ENCODE peak calls at places on chromosomes 12 and 14, in six cellular contexts. B is HFF-Myc; I is pancreas; U is dorsolateral prefrontal cortex; J is CD8-positive, alpha-beta T cell; L is fibroblast of the aortic adventitia. G is an unnamed sample.

GRCh38 chr14:68637106-68638021 is 155.5 kb downstream of the ZFP36L1 start:
- DNase-seq in B (no peak), I (no peak), U (no peak), J (no peak), L (peak; percentile 61), G (peak; percentile 33)

GRCh38 chr14:31699809-31700208 is 138.6 kb downstream of the NUBPL start:
- DNase-seq in B (no peak), I (no peak), U (no peak), J (no peak), L (no peak), G (no peak)

GRCh38 chr12:121448771-121449315 is 48.9 kb downstream of the RNF34 start:
- DNase-seq in B (no peak), I (no peak), U (no peak), J (no peak), L (no peak), G (no peak)

GRCh38 chr12:3231399-3231876 is 154.3 kb downstream of the TSPAN9 start:
- DNase-seq in B (no peak), I (peak; percentile 33), U (no peak), J (no peak), L (no peak), G (no peak)

GRCh38 chr12:132324841-132325732 is 4.3 kb downstream of the GALNT9 start:
- DNase-seq in B (no peak), I (peak; percentile 36), U (peak; percentile 32), J (no peak), L (no peak), G (no peak)

GRCh38 chr12:27571463-27571862 is 47.5 kb downstream of the PPFIBP1 start:
- DNase-seq in B (no peak), I (no peak), U (no peak), J (no peak), L (peak; percentile 75), G (peak; percentile 96)

GRCh38 chr14:46661728-46662127 is 10.1 kb upstream of the RPL10L start:
- DNase-seq in B (no peak), I (no peak), U (no peak), J (no peak), L (no peak), G (no peak)

GRCh38 chr12:109385339-109386078 is 37.8 kb downstream of the MYO1H start:
- DNase-seq in B (peak; percentile 9), I (no peak), U (peak; percentile 46), J (no peak), L (peak; percentile 79), G (peak; percentile 62)

GRCh38 chr12:83128529-83128928 is 441.8 kb downstream of the TMTC2 start:
- DNase-seq in B (no peak), I (no peak), U (no peak), J (no peak), L (peak; percentile 64), G (no peak)

GRCh38 chr12:104708891-104709290 is 249.2 kb downstream of the SLC41A2 start:
- DNase-seq in B (no peak), I (no peak), U (no peak), J (no peak), L (no peak), G (no peak)

GRCh38 chr12:57471661-57472060 is 8.0 kb downstream of the ARHGAP9 start:
- DNase-seq in B (no peak), I (no peak), U (no peak), J (no peak), L (no peak), G (no peak)

GRCh38 chr12:91098942-91099341 is 12.4 kb downstream of the LUM start:
- DNase-seq in B (peak; percentile 80), I (no peak), U (no peak), J (no peak), L (peak; percentile 93), G (peak; percentile 95)

GRCh38 chr12:28882444-28882843 is 266.6 kb upstream of the FAR2 start:
- DNase-seq in B (no peak), I (no peak), U (no peak), J (no peak), L (peak; percentile 78), G (peak; percentile 20)

GRCh38 chr12:113040722-113041168 is 15.8 kb upstream of the DTX1 start:
- DNase-seq in B (peak; percentile 70), I (no peak), U (no peak), J (no peak), L (peak; percentile 90), G (peak; percentile 66)

GRCh38 chr12:99911076-99911475 is 73.7 kb downstream of the ANKS1B start:
- DNase-seq in B (peak; percentile 27), I (no peak), U (no peak), J (no peak), L (peak; percentile 95), G (peak; percentile 83)

GRCh38 chr14:90487031-90487430 is 90.2 kb downstream of the CALM1 start:
- DNase-seq in B (no peak), I (peak; percentile 40), U (peak; percentile 80), J (no peak), L (peak; percentile 12), G (no peak)

GRCh38 chr12:68794653-68795253 is 13.2 kb upstream of the MDM2 start:
- DNase-seq in B (no peak), I (no peak), U (no peak), J (no peak), L (no peak), G (peak; percentile 63)

DNA sequence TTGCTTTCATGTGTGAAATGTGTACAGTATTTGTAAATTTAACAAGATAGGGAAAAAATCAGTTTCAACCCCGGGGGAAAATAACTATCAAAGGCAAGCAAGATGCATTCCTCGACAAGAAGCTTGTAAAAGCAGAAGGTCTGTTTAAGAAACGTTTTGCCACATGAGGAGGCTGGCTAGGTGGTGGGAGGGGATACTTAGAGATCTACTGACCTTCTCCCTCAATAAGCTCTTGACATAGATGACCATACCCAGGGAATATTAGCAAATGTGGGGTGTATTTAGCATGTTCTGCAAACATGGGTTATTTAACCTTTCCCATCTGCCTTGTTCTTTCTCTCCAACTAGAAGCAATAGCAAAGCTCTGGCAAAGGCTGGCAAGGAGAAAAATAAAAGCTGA is 4.9 kb downstream of the PTCSC3 start:
- DNase-seq in B (no peak), I (no peak), U (no peak), J (no peak), L (no peak), G (no peak)
- H3K4me3 ChIP-seq in B (no peak overlapping the region), I (no peak overlapping the region), U (no peak overlapping the region), J (no peak overlapping the region), L (no peak overlapping the region), G (no peak overlapping the region)

DNA sequence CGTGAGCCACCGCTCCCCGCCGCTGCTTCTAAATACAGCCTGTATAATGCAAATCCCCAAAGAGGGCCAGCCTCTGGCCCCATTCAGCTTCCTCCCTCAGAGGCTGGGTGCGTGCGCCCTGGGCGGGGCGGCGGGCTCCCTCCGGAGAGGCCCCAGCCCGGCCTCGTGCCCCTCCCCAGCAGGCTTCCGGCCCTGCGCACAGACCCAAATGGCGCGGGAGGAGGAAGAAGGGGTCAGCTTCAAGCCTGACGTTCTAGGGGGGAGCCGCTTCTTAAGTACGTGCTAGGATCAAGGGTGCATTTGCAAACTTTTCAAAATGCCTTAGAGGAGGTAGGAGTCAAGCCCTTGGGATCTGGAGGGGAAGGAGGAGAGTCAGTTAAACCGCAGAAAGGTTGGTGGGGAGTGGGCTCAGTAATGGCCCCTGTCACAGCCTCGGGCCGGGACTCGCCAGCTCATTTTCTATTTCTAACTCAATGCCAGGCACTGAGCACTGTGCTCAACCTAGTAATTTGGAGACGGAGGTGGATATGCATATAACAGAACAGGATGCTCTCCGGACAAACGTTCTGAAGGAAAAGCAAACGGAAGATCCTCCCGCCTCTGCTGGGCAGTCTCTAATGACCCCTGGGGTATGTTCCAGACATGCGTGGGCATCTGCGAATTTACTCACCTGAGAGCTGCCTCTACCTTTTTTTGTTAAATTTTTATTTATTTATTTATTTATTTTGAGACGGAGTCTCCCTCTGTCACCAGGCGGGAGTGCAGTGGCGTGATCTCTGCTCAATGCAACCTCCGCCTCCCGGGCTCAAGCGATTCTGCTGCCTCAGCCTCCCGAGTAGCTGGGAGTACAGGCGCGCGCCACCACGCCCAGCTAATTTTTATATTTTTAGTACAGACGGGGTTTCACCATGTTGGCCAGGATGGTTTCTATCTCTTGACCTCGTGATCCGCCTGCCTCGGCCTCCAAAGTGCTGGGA is 32.3 kb downstream of the NINJ2 start:
- DNase-seq in B (no peak), I (no peak), U (no peak), J (peak; percentile 62), L (no peak), G (no peak)
- H3K4me3 ChIP-seq in B (no peak overlapping the region), I (no peak overlapping the region), U (peak overlapping the region; percentile 24), J (peak overlapping the region; percentile 54), L (no peak overlapping the region), G (no peak overlapping the region)

GRCh38 chr14:100168515-100168914 is 9.1 kb upstream of the DEGS2 start:
- DNase-seq in B (no peak), I (no peak), U (no peak), J (no peak), L (no peak), G (no peak)
- H3K4me3 ChIP-seq in B (no peak overlapping the region), I (no peak overlapping the region), U (no peak overlapping the region), J (no peak overlapping the region), L (no peak overlapping the region), G (no peak overlapping the region)

GRCh38 chr14:35534130-35534883 is at the start of gene INSM2:
- DNase-seq in B (no peak), I (peak; percentile 79), U (no peak), J (no peak), L (peak; percentile 1), G (no peak)

GRCh38 chr14:35533357-35534129 is 421 bp upstream of the INSM2 start:
- DNase-seq in B (no peak), I (peak; percentile 89), U (peak; percentile 85), J (peak; percentile 31), L (peak; percentile 11), G (peak; percentile 45)

GRCh38 chr14:35534884-35535793 is 1.2 kb downstream of the INSM2 start:
- DNase-seq in B (peak; percentile 15), I (peak; percentile 89), U (peak; percentile 48), J (peak; percentile 22), L (peak; percentile 60), G (peak; percentile 63)

GRCh38 chr14:35531960-35532747 is 1.8 kb upstream of the INSM2 start:
- DNase-seq in B (no peak), I (no peak), U (no peak), J (no peak), L (no peak), G (no peak)

DNA sequence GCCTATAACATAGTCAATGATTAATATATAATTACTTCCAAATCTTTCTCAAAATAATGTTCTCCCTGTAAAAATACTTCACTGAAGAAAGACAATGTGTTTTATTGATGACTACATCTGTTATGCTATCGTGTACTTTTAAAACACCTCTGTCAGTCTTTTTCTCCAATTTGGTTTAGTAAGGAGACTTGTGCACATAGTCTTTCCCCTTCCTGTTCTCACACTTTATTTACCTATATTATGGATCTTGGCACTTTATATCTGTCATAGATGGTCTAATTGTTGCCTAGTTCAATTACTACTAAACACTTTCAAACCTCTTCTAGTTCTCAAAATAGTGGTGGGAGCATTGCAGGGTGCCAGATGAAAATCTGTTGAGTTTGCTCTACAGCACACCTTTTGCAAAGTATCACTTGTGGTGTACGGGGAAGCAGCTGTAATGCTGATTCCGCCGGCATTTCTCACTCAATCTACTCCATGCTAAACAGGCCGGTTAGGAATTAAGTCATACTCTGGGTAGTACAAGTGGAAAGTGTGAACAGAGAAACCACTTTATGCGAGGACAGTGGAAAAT is 1.1 kb upstream of the INSM2 start:
- DNase-seq in B (no peak), I (no peak), U (no peak), J (no peak), L (no peak), G (no peak)
- H3K4me3 ChIP-seq in B (peak overlapping the region; percentile 49), I (peak overlapping the region; percentile 45), U (peak overlapping the region; percentile 57), J (peak overlapping the region; percentile 54), L (peak overlapping the region; percentile 68), G (peak overlapping the region; percentile 47)

GRCh38 chr14:58794993-58795762 is 157.4 kb downstream of the DACT1 start:
- DNase-seq in B (no peak), I (no peak), U (no peak), J (no peak), L (no peak), G (no peak)
- H3K4me3 ChIP-seq in B (no peak overlapping the region), I (no peak overlapping the region), U (no peak overlapping the region), J (no peak overlapping the region), L (no peak overlapping the region), G (no peak overlapping the region)

GRCh38 chr12:92208613-92209121 is 63.0 kb upstream of the BTG1 start:
- DNase-seq in B (no peak), I (no peak), U (no peak), J (no peak), L (peak; percentile 60), G (peak; percentile 70)
- H3K4me3 ChIP-seq in B (no peak overlapping the region), I (no peak overlapping the region), U (no peak overlapping the region), J (peak overlapping the region; percentile 32), L (no peak overlapping the region), G (no peak overlapping the region)

G was measured in astrocyte of the spinal cord.